ENCODE peak calls at places on chromosome 9, in six cellular contexts. J is SK-N-SH, E is adrenal gland, Z is neural progenitor cell, V is tibial artery, U is left lung. W is an unnamed sample.

GRCh38 chr9:68974431-68974830 is 39.5 kb downstream of the PRKACG start:
- DNase-seq in J (no peak), E (no peak), Z (no peak), V (no peak), U (no peak), W (no peak)

GRCh38 chr9:136207616-136208015 is 2.7 kb upstream of the LHX3 start:
- DNase-seq in J (no peak), E (no peak), Z (no peak), V (no peak), U (no peak), W (no peak)

GRCh38 chr9:77456829-77457437 is 191.2 kb downstream of the GNA14 start:
- DNase-seq in J (peak; percentile 76), E (peak; percentile 88), Z (peak; percentile 85), V (peak; percentile 91), U (no peak), W (peak; percentile 85)

GRCh38 chr9:119234636-119235035 is 134.6 kb downstream of the BRINP1 start:
- DNase-seq in J (no peak), E (no peak), Z (no peak), V (no peak), U (no peak), W (no peak)

GRCh38 chr9:135067091-135067710 is 20.3 kb upstream of the OLFM1 start:
- DNase-seq in J (no peak), E (no peak), Z (no peak), V (no peak), U (no peak), W (no peak)

GRCh38 chr9:38358390-38359296 is 33.9 kb upstream of the ALDH1B1 start:
- DNase-seq in J (no peak), E (no peak), Z (no peak), V (peak; percentile 13), U (no peak), W (no peak)

GRCh38 chr9:68838245-68838644 is 133.2 kb downstream of the PIP5K1B start:
- DNase-seq in J (no peak), E (no peak), Z (no peak), V (no peak), U (no peak), W (no peak)

GRCh38 chr9:117073539-117074336 is 341.1 kb downstream of the ASTN2 start:
- DNase-seq in J (peak; percentile 78), E (no peak), Z (peak; percentile 75), V (no peak), U (no peak), W (peak; percentile 50)

GRCh38 chr9:76371901-76372300 is 22.3 kb downstream of the RFK start:
- DNase-seq in J (no peak), E (no peak), Z (no peak), V (no peak), U (no peak), W (no peak)

GRCh38 chr9:11319477-11320060 is 706.8 kb upstream of the PTPRD start:
- DNase-seq in J (peak; percentile 4), E (no peak), Z (peak; percentile 60), V (no peak), U (no peak), W (peak; percentile 22)

GRCh38 chr9:133609311-133610098 is at the start of gene FAM163B:
- DNase-seq in J (peak; percentile 93), E (peak; percentile 50), Z (peak; percentile 90), V (no peak), U (peak; percentile 71), W (no peak)

GRCh38 chr9:133647148-133647547 is 11.0 kb downstream of the DBH start:
- DNase-seq in J (no peak), E (no peak), Z (no peak), V (no peak), U (peak; percentile 17), W (no peak)

GRCh38 chr9:101138516-101138915 is 110.0 kb downstream of the PLPPR1 start:
- DNase-seq in J (no peak), E (no peak), Z (no peak), V (no peak), U (no peak), W (no peak)

GRCh38 chr9:88730780-88731179 is 195.8 kb downstream of the NXNL2 start:
- DNase-seq in J (no peak), E (no peak), Z (no peak), V (no peak), U (no peak), W (no peak)

GRCh38 chr9:15310448-15310847 is 3.4 kb upstream of the TTC39B start:
- DNase-seq in J (no peak), E (no peak), Z (no peak), V (no peak), U (no peak), W (no peak)

GRCh38 chr9:123629531-123629930 is 273.5 kb downstream of the CRB2 start:
- DNase-seq in J (no peak), E (no peak), Z (no peak), V (no peak), U (no peak), W (no peak)

GRCh38 chr9:84711936-84712335 is 42.4 kb downstream of the NTRK2 start:
- DNase-seq in J (peak; percentile 16), E (peak; percentile 65), Z (no peak), V (peak; percentile 32), U (no peak), W (no peak)

GRCh38 chr9:21326526-21327139 is 8.6 kb downstream of the KLHL9 start:
- DNase-seq in J (peak; percentile 45), E (no peak), Z (peak; percentile 58), V (no peak), U (no peak), W (no peak)

GRCh38 chr9:21770877-21771560 is 31.4 kb upstream of the MTAP start:
- DNase-seq in J (no peak), E (no peak), Z (peak; percentile 6), V (no peak), U (no peak), W (no peak)

GRCh38 chr9:129719135-129719534 is 33.7 kb downstream of the PTGES start:
- DNase-seq in J (no peak), E (no peak), Z (peak; percentile 28), V (no peak), U (no peak), W (no peak)

GRCh38 chr9:111953444-111953843 is 56.8 kb downstream of the UGCG start:
- DNase-seq in J (no peak), E (no peak), Z (no peak), V (no peak), U (no peak), W (no peak)

GRCh38 chr9:76354221-76354620 is 40.0 kb downstream of the RFK start:
- DNase-seq in J (no peak), E (no peak), Z (no peak), V (no peak), U (no peak), W (no peak)

GRCh38 chr9:12640021-12640587 is 53.1 kb upstream of the TYRP1 start:
- DNase-seq in J (peak; percentile 5), E (no peak), Z (peak; percentile 72), V (no peak), U (no peak), W (peak; percentile 31)

GRCh38 chr9:123286324-123286723 is 17.9 kb upstream of the STRBP start:
- DNase-seq in J (no peak), E (no peak), Z (no peak), V (no peak), U (no peak), W (no peak)

GRCh38 chr9:14746655-14747054 is 24.1 kb upstream of the CER1 start:
- DNase-seq in J (no peak), E (no peak), Z (no peak), V (no peak), U (no peak), W (no peak)

GRCh38 chr9:123928471-123929176 is 1.3 kb downstream of the DENND1A start:
- DNase-seq in J (peak; percentile 60), E (no peak), Z (no peak), V (no peak), U (no peak), W (no peak)

GRCh38 chr9:127937046-127937382 is 640 bp downstream of the DPM2 start:
- DNase-seq in J (no peak), E (no peak), Z (no peak), V (no peak), U (no peak), W (no peak)

GRCh38 chr9:105248691-105249090 is 4.2 kb downstream of the SLC44A1 start:
- DNase-seq in J (no peak), E (no peak), Z (no peak), V (no peak), U (no peak), W (no peak)

GRCh38 chr9:26723486-26723885 is 169.1 kb downstream of the CAAP1 start:
- DNase-seq in J (no peak), E (peak; percentile 16), Z (peak; percentile 83), V (no peak), U (no peak), W (peak; percentile 54)

GRCh38 chr9:36190388-36191289 is at the start of gene CLTA:
- DNase-seq in J (peak; percentile 98), E (peak; percentile 98), Z (peak; percentile 98), V (peak; percentile 98), U (peak; percentile 97), W (peak; percentile 98)

GRCh38 chr9:36187414-36187813 is 3.3 kb upstream of the CLTA start:
- DNase-seq in J (no peak), E (no peak), Z (no peak), V (no peak), U (no peak), W (no peak)

GRCh38 chr9:36189978-36190377 is 743 bp upstream of the CLTA start:
- DNase-seq in J (no peak), E (peak; percentile 51), Z (peak; percentile 40), V (no peak), U (no peak), W (no peak)

GRCh38 chr9:36191290-36191645 is 547 bp downstream of the CLTA start:
- DNase-seq in J (no peak), E (peak; percentile 43), Z (peak; percentile 43), V (peak; percentile 34), U (peak; percentile 84), W (no peak)

GRCh38 chr9:36188212-36188611 is 2.5 kb upstream of the CLTA start:
- DNase-seq in J (no peak), E (no peak), Z (no peak), V (no peak), U (no peak), W (no peak)
- H3K4me3 ChIP-seq in J (no peak overlapping the region), E (no peak overlapping the region), Z (no peak overlapping the region), V (no peak overlapping the region), U (no peak overlapping the region), W (no peak overlapping the region)

GRCh38 chr9:70475211-70475610 is 60.8 kb upstream of the KLF9 start:
- DNase-seq in J (no peak), E (no peak), Z (no peak), V (no peak), U (no peak), W (no peak)
- H3K4me1 ChIP-seq in J (peaks cover 5% of the 10 kb centered on the region), E (peaks cover 8% of the 10 kb centered on the region), Z (peaks cover 8% of the 10 kb centered on the region), V (peaks cover 28% of the 10 kb centered on the region), U (peaks cover 76% of the 10 kb centered on the region), W (peaks cover 4% of the 10 kb centered on the region)

GRCh38 chr9:95954940-95955339 is 79.4 kb downstream of the ERCC6L2 start:
- DNase-seq in J (no peak), E (no peak), Z (no peak), V (no peak), U (no peak), W (no peak)

GRCh38 chr9:95952471-95952870 is 77.0 kb downstream of the ERCC6L2 start:
- DNase-seq in J (no peak), E (no peak), Z (no peak), V (no peak), U (no peak), W (no peak)

GRCh38 chr9:95953986-95954385 is 78.5 kb downstream of the ERCC6L2 start:
- DNase-seq in J (no peak), E (no peak), Z (no peak), V (no peak), U (no peak), W (no peak)
- H3K9me3 ChIP-seq in J (no peaks in the 10 kb centered on the region), E (no peaks in the 10 kb centered on the region), Z (no peaks in the 10 kb centered on the region), V (no peaks in the 10 kb centered on the region), U (no peaks in the 10 kb centered on the region), W (no peaks in the 10 kb centered on the region)

GRCh38 chr9:24498632-24499031 is 47.1 kb downstream of the IZUMO3 start:
- DNase-seq in J (no peak), E (no peak), Z (no peak), V (no peak), U (no peak), W (no peak)
- H3K4me3 ChIP-seq in J (no peak overlapping the region), E (no peak overlapping the region), Z (no peak overlapping the region), V (no peak overlapping the region), U (no peak overlapping the region), W (no peak overlapping the region)